ENCODE peak calls at places on chromosome 13, in nine cellular contexts. One of them, this sample, is unnamed. For H3K4me1, the result is how much of the 10 kb centered on the place peaks cover.

GRCh38 chr13:110245421-110245899 is 61.5 kb downstream of the COL4A1 start:
- DNase-seq in kidney: no peak
- DNase-seq in heart left ventricle: no peak
- DNase-seq in neural progenitor cell: no peak
- DNase-seq in left ventricle myocardium inferior: no peak
- DNase-seq in body of pancreas: no peak
- DNase-seq in breast epithelium: no peak
- DNase-seq in upper lobe of left lung: no peak
- DNase-seq in GM23338: no peak
- DNase-seq in this sample: no peak

GRCh38 chr13:70490320-70490935 is 382.2 kb upstream of the KLHL1 start:
- DNase-seq in kidney: no peak
- DNase-seq in heart left ventricle: no peak
- DNase-seq in neural progenitor cell: no peak
- DNase-seq in left ventricle myocardium inferior: no peak
- DNase-seq in body of pancreas: no peak
- DNase-seq in breast epithelium: no peak
- DNase-seq in upper lobe of left lung: no peak
- DNase-seq in GM23338: no peak
- DNase-seq in this sample: no peak

GRCh38 chr13:109517516-109517915 is 268.9 kb downstream of the IRS2 start:
- DNase-seq in kidney: no peak
- DNase-seq in heart left ventricle: no peak
- DNase-seq in neural progenitor cell: no peak
- DNase-seq in left ventricle myocardium inferior: no peak
- DNase-seq in body of pancreas: no peak
- DNase-seq in breast epithelium: no peak
- DNase-seq in upper lobe of left lung: no peak
- DNase-seq in GM23338: no peak
- DNase-seq in this sample: no peak

GRCh38 chr13:73880365-73880764 is 253.8 kb downstream of the KLF12 start:
- DNase-seq in kidney: no peak
- DNase-seq in heart left ventricle: no peak
- DNase-seq in neural progenitor cell: no peak
- DNase-seq in left ventricle myocardium inferior: no peak
- DNase-seq in body of pancreas: no peak
- DNase-seq in breast epithelium: no peak
- DNase-seq in upper lobe of left lung: no peak
- DNase-seq in GM23338: no peak
- DNase-seq in this sample: no peak

GRCh38 chr13:89673789-89674311 is 1673.6 kb upstream of the MIR17HG start:
- DNase-seq in kidney: no peak
- DNase-seq in heart left ventricle: no peak
- DNase-seq in neural progenitor cell: no peak
- DNase-seq in left ventricle myocardium inferior: no peak
- DNase-seq in body of pancreas: no peak
- DNase-seq in breast epithelium: no peak
- DNase-seq in upper lobe of left lung: no peak
- DNase-seq in GM23338: no peak
- DNase-seq in this sample: no peak

GRCh38 chr13:111945086-111945485 is 121.9 kb upstream of the SOX1 start:
- DNase-seq in kidney: no peak
- DNase-seq in heart left ventricle: no peak
- DNase-seq in neural progenitor cell: no peak
- DNase-seq in left ventricle myocardium inferior: no peak
- DNase-seq in body of pancreas: no peak
- DNase-seq in breast epithelium: no peak
- DNase-seq in upper lobe of left lung: no peak
- DNase-seq in GM23338: no peak
- DNase-seq in this sample: no peak

GRCh38 chr13:28545583-28546333 is 50.8 kb upstream of the FLT1 start:
- DNase-seq in kidney: no peak
- DNase-seq in heart left ventricle: no peak
- DNase-seq in neural progenitor cell: no peak
- DNase-seq in left ventricle myocardium inferior: no peak
- DNase-seq in body of pancreas: no peak
- DNase-seq in breast epithelium: no peak
- DNase-seq in upper lobe of left lung: no peak
- DNase-seq in GM23338: no peak
- DNase-seq in this sample: no peak

GRCh38 chr13:96081888-96082287 is 8.0 kb upstream of the HS6ST3 start:
- DNase-seq in kidney: no peak
- DNase-seq in heart left ventricle: no peak
- DNase-seq in neural progenitor cell: no peak
- DNase-seq in left ventricle myocardium inferior: no peak
- DNase-seq in body of pancreas: no peak
- DNase-seq in breast epithelium: no peak
- DNase-seq in upper lobe of left lung: no peak
- DNase-seq in GM23338: no peak
- DNase-seq in this sample: no peak

GRCh38 chr13:51802601-51803000 is 1.4 kb downstream of the DHRS12 start:
- DNase-seq in kidney: no peak
- DNase-seq in heart left ventricle: no peak
- DNase-seq in neural progenitor cell: no peak
- DNase-seq in left ventricle myocardium inferior: no peak
- DNase-seq in body of pancreas: no peak
- DNase-seq in breast epithelium: no peak
- DNase-seq in upper lobe of left lung: no peak
- DNase-seq in GM23338: no peak
- DNase-seq in this sample: no peak

GRCh38 chr13:51801631-51802099 is 2.3 kb downstream of the DHRS12 start:
- DNase-seq in kidney: peak
- DNase-seq in heart left ventricle: peak
- DNase-seq in neural progenitor cell: peak
- DNase-seq in left ventricle myocardium inferior: peak
- DNase-seq in body of pancreas: peak
- DNase-seq in breast epithelium: peak
- DNase-seq in upper lobe of left lung: no peak
- DNase-seq in GM23338: no peak
- DNase-seq in this sample: peak

GRCh38 chr13:51804295-51805172 is 571 bp upstream of the DHRS12 start:
- DNase-seq in kidney: no peak
- DNase-seq in heart left ventricle: peak
- DNase-seq in neural progenitor cell: no peak
- DNase-seq in left ventricle myocardium inferior: no peak
- DNase-seq in body of pancreas: peak
- DNase-seq in breast epithelium: peak
- DNase-seq in upper lobe of left lung: no peak
- DNase-seq in GM23338: no peak
- DNase-seq in this sample: no peak

GRCh38 chr13:51803422-51804294 is at the start of gene DHRS12:
- DNase-seq in kidney: peak
- DNase-seq in heart left ventricle: peak
- DNase-seq in neural progenitor cell: peak
- DNase-seq in left ventricle myocardium inferior: peak
- DNase-seq in body of pancreas: peak
- DNase-seq in breast epithelium: peak
- DNase-seq in upper lobe of left lung: peak
- DNase-seq in GM23338: peak
- DNase-seq in this sample: peak

DNA sequence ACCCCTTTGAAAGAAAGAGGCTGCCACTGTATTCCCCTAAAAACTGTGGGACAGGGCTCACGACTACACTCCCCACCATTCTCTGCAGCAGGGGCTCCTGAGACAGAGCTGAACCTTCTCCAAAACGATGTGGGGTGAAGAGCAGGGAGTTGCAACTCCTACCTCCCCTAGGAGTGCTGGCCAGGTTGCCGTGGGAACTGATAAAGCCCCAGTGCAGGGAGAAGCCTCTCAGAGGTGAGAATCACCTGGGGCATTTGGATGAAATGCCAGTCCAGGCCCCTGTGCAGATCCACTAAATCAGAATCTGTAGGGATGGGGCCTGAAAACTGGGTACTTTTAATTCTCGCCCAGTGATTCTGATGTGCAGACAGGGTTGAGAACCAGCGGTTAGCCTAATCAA is 945 bp downstream of the DHRS12 start:
- DNase-seq in kidney: no peak
- DNase-seq in heart left ventricle: no peak
- DNase-seq in neural progenitor cell: peak
- DNase-seq in left ventricle myocardium inferior: no peak
- DNase-seq in body of pancreas: no peak
- DNase-seq in breast epithelium: no peak
- DNase-seq in upper lobe of left lung: no peak
- DNase-seq in GM23338: peak
- DNase-seq in this sample: peak
- H3K4me1 ChIP-seq in kidney: under half
- H3K4me1 ChIP-seq in heart left ventricle: half or more
- H3K4me1 ChIP-seq in neural progenitor cell: half or more
- H3K4me1 ChIP-seq in left ventricle myocardium inferior: half or more
- H3K4me1 ChIP-seq in body of pancreas: half or more
- H3K4me1 ChIP-seq in breast epithelium: under half
- H3K4me1 ChIP-seq in upper lobe of left lung: under half
- H3K4me1 ChIP-seq in GM23338: under half
- H3K4me1 ChIP-seq in this sample: under half

GRCh38 chr13:44439615-44440014 is 66.0 kb downstream of the SERP2 start:
- DNase-seq in kidney: no peak
- DNase-seq in heart left ventricle: no peak
- DNase-seq in neural progenitor cell: no peak
- DNase-seq in left ventricle myocardium inferior: no peak
- DNase-seq in body of pancreas: no peak
- DNase-seq in breast epithelium: no peak
- DNase-seq in upper lobe of left lung: no peak
- DNase-seq in GM23338: no peak
- DNase-seq in this sample: no peak

GRCh38 chr13:44436589-44437337 is 63.1 kb downstream of the SERP2 start:
- DNase-seq in kidney: peak
- DNase-seq in heart left ventricle: peak
- DNase-seq in neural progenitor cell: peak
- DNase-seq in left ventricle myocardium inferior: peak
- DNase-seq in body of pancreas: peak
- DNase-seq in breast epithelium: peak
- DNase-seq in upper lobe of left lung: peak
- DNase-seq in GM23338: peak
- DNase-seq in this sample: peak

GRCh38 chr13:44438234-44438579 is 64.6 kb downstream of the SERP2 start:
- DNase-seq in kidney: no peak
- DNase-seq in heart left ventricle: no peak
- DNase-seq in neural progenitor cell: no peak
- DNase-seq in left ventricle myocardium inferior: no peak
- DNase-seq in body of pancreas: no peak
- DNase-seq in breast epithelium: no peak
- DNase-seq in upper lobe of left lung: no peak
- DNase-seq in GM23338: no peak
- DNase-seq in this sample: no peak

GRCh38 chr13:44435142-44435982 is 61.7 kb downstream of the SERP2 start:
- DNase-seq in kidney: peak
- DNase-seq in heart left ventricle: peak
- DNase-seq in neural progenitor cell: peak
- DNase-seq in left ventricle myocardium inferior: peak
- DNase-seq in body of pancreas: peak
- DNase-seq in breast epithelium: peak
- DNase-seq in upper lobe of left lung: peak
- DNase-seq in GM23338: peak
- DNase-seq in this sample: peak

DNA sequence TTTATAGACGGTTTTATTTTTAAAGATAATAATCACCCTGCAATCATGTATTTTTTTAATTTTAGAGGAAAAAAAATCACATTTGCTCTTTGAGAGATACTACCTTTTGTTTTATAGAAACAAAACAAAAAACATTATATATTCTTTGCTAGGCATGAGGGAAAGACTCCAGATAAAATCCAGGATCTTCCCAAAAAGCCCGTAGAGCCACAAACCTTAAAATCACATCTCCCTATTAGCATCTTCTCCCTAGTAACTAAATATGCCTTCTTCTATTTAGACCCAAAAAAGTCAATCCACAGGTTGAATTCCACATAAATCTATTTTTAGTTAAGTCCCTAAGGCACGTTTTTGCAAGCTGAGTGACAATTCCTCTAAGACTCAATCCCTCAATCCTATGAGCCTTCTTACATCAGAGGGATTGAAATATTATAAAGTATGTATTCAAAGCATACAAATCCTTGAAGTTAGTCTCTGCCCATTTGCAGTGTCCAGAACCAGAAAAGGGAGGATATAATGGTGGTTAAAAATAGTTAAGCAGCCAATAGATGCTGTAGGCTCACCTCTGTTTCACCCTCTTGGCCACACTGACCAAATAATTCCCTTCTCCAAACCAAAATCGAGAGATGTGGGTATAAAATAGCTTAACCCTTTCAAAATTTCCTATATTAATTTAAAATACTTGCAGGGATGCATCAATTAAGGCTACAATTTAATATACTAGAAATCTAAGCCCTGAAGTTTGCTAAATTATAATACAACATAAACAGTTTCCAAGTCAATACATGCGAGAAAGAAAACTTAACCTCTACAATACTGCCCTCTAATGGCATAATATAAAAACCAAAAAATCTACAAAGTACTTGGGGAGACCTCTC is 64.0 kb downstream of the SERP2 start:
- DNase-seq in kidney: no peak
- DNase-seq in heart left ventricle: no peak
- DNase-seq in neural progenitor cell: peak
- DNase-seq in left ventricle myocardium inferior: no peak
- DNase-seq in body of pancreas: no peak
- DNase-seq in breast epithelium: no peak
- DNase-seq in upper lobe of left lung: no peak
- DNase-seq in GM23338: peak
- DNase-seq in this sample: peak
- H3K4me3 ChIP-seq in kidney: peak
- H3K4me3 ChIP-seq in heart left ventricle: peak
- H3K4me3 ChIP-seq in neural progenitor cell: peak
- H3K4me3 ChIP-seq in left ventricle myocardium inferior: peak
- H3K4me3 ChIP-seq in body of pancreas: peak
- H3K4me3 ChIP-seq in breast epithelium: peak
- H3K4me3 ChIP-seq in upper lobe of left lung: peak
- H3K4me3 ChIP-seq in GM23338: peak
- H3K4me3 ChIP-seq in this sample: peak

DNA sequence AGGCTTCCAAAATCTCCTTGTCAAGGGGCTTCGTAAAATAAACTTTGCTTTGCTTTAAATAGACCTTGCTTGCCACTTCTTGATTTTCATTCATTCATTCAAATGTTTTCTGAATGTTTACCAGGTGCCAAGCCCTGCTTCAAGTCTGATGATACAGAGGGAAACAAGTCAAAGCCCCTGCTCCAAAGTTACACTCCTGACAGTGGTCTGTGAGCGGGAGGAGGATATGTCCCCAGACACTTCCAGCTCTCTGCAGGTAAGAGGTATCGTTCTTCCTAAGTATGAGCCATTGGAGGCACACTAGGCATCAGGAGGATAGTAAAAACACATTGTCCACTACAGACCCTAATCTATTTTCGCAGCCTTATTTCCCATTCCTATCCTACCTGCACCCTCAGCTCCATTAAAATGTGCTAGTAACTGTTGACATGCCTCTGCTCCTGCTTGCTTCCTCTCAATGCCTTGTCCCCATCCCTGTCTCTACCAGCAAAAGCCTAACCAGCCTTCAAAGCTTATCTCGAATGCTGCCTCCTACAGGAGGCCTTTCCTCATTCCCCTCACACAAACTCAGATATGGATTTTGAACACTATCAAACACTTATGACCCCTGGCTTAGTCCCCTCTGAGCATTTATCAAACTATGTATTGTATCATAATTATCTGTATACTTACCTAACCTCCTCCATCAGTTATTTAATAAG is 6.2 kb upstream of the WBP4 start:
- DNase-seq in kidney: no peak
- DNase-seq in heart left ventricle: no peak
- DNase-seq in neural progenitor cell: peak
- DNase-seq in left ventricle myocardium inferior: no peak
- DNase-seq in body of pancreas: no peak
- DNase-seq in breast epithelium: no peak
- DNase-seq in upper lobe of left lung: no peak
- DNase-seq in GM23338: peak
- DNase-seq in this sample: no peak
- H3K4me1 ChIP-seq in kidney: under half
- H3K4me1 ChIP-seq in heart left ventricle: half or more
- H3K4me1 ChIP-seq in neural progenitor cell: under half
- H3K4me1 ChIP-seq in left ventricle myocardium inferior: half or more
- H3K4me1 ChIP-seq in body of pancreas: half or more
- H3K4me1 ChIP-seq in breast epithelium: under half
- H3K4me1 ChIP-seq in upper lobe of left lung: half or more
- H3K4me1 ChIP-seq in GM23338: under half
- H3K4me1 ChIP-seq in this sample: under half

DNA sequence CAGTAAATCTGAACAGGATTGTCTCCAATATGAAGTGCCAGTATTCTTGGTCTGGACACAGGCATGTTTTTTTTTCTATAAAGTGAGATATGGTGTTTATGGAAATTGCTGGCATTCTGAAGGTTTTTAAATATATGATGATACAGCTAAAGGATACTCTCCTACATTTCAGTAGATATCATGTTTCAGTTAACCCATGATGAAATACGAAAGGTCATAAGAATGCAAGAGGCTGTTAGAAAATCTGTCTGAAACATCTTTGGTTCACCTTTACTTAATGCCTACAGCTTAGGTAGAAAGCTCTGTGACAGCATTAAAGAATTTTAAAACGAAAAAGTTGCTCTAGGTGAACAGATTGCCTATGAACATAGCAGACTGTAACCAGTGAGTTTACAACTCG is 9.1 kb downstream of the FRY start:
- DNase-seq in kidney: no peak
- DNase-seq in heart left ventricle: no peak
- DNase-seq in neural progenitor cell: no peak
- DNase-seq in left ventricle myocardium inferior: no peak
- DNase-seq in body of pancreas: no peak
- DNase-seq in breast epithelium: no peak
- DNase-seq in upper lobe of left lung: no peak
- DNase-seq in GM23338: no peak
- DNase-seq in this sample: no peak
- H3K4me3 ChIP-seq in kidney: no peak
- H3K4me3 ChIP-seq in heart left ventricle: no peak
- H3K4me3 ChIP-seq in neural progenitor cell: no peak
- H3K4me3 ChIP-seq in left ventricle myocardium inferior: no peak
- H3K4me3 ChIP-seq in body of pancreas: no peak
- H3K4me3 ChIP-seq in breast epithelium: no peak
- H3K4me3 ChIP-seq in upper lobe of left lung: no peak
- H3K4me3 ChIP-seq in GM23338: no peak
- H3K4me3 ChIP-seq in this sample: no peak

This sample was measured in HAP-1.